ENCODE peak calls at places on chromosomes 13 and 19, in ten cellular contexts. J is mammary epithelial cell; A is NCI-H2171; L is cardiac fibroblast; N is T-helper 1 cell; H is cardiac muscle cell; S is Calu3; Z is GM20000; V is activated naive CD8-positive, alpha-beta T cell treated with anti-CD3 and anti-CD28 coated beads, Interleukin-2, amount 50 U/mL, for 24 hours; X is stimulated activated CD4-positive, alpha-beta T cell treated with anti-CD3 and anti-CD28 coated beads, Interleukin-4, amount 100 ng/mL, for 1 hour. F is an unnamed sample.

GRCh38 chr13:47310376-47310775 is 413.5 kb upstream of the HTR2A start:
- DNase-seq in J (no peak), A (no peak), L (no peak), N (no peak), H (no peak), S (no peak), Z (no peak), V (no peak), X (no peak), F (peak; percentile 45)

GRCh38 chr19:6095760-6096159 is 14.5 kb downstream of the RFX2 start:
- DNase-seq in J (no peak), A (peak; percentile 86), L (no peak), N (no peak), H (no peak), S (no peak), Z (no peak), V (no peak), X (no peak), F (no peak)

GRCh38 chr13:74560325-74560724 is 426.1 kb upstream of the KLF12 start:
- DNase-seq in J (no peak), A (no peak), L (no peak), N (no peak), H (no peak), S (no peak), Z (no peak), V (no peak), X (no peak), F (no peak)

GRCh38 chr13:26482451-26483197 is 74.9 kb upstream of the WASF3 start:
- DNase-seq in J (peak; percentile 57), A (peak; percentile 5), L (peak; percentile 82), N (peak; percentile 65), H (peak; percentile 83), S (peak; percentile 59), Z (peak; percentile 74), V (peak; percentile 70), X (peak; percentile 49), F (peak; percentile 100)

GRCh38 chr13:104086759-104087158 is 1020.5 kb upstream of the SLC10A2 start:
- DNase-seq in J (no peak), A (no peak), L (peak; percentile 58), N (no peak), H (peak; percentile 86), S (no peak), Z (no peak), V (no peak), X (no peak), F (no peak)

GRCh38 chr19:10694706-10695105 is 6.5 kb upstream of the QTRT1 start:
- DNase-seq in J (no peak), A (no peak), L (no peak), N (no peak), H (no peak), S (no peak), Z (no peak), V (no peak), X (no peak), F (no peak)

GRCh38 chr19:4493929-4494690 is 22.0 kb downstream of the HDGFL2 start:
- DNase-seq in J (no peak), A (no peak), L (no peak), N (no peak), H (no peak), S (no peak), Z (no peak), V (no peak), X (no peak), F (no peak)

GRCh38 chr19:45592366-45592765 is 7.8 kb upstream of the OPA3 start:
- DNase-seq in J (no peak), A (no peak), L (no peak), N (no peak), H (no peak), S (no peak), Z (no peak), V (no peak), X (no peak), F (no peak)

GRCh38 chr19:47417746-47418594 is 1.4 kb downstream of the MEIS3 start:
- DNase-seq in J (no peak), A (no peak), L (no peak), N (no peak), H (no peak), S (no peak), Z (no peak), V (no peak), X (no peak), F (no peak)

GRCh38 chr13:71417205-71417604 is 449.8 kb downstream of the DACH1 start:
- DNase-seq in J (no peak), A (no peak), L (peak; percentile 6), N (no peak), H (peak; percentile 37), S (no peak), Z (no peak), V (no peak), X (no peak), F (no peak)

GRCh38 chr13:50125306-50125555 is 110.0 kb downstream of the KCNRG start:
- DNase-seq in J (no peak), A (no peak), L (no peak), N (no peak), H (no peak), S (no peak), Z (peak; percentile 77), V (no peak), X (no peak), F (no peak)

GRCh38 chr13:77507931-77508776 is 27.4 kb upstream of the SCEL start:
- DNase-seq in J (peak; percentile 92), A (no peak), L (peak; percentile 35), N (no peak), H (peak; percentile 35), S (peak; percentile 21), Z (no peak), V (no peak), X (no peak), F (peak; percentile 97)

GRCh38 chr13:90237852-90238251 is 1109.6 kb upstream of the MIR17HG start:
- DNase-seq in J (no peak), A (no peak), L (no peak), N (no peak), H (no peak), S (no peak), Z (no peak), V (no peak), X (no peak), F (no peak)

GRCh38 chr19:44576843-44577565 is 36.4 kb upstream of the IGSF23 start:
- DNase-seq in J (peak; percentile 56), A (no peak), L (peak; percentile 37), N (peak; percentile 7), H (no peak), S (peak; percentile 78), Z (no peak), V (peak; percentile 14), X (no peak), F (peak; percentile 95)

GRCh38 chr13:30409911-30410704 is 12.2 kb upstream of the UBE2L5 start:
- DNase-seq in J (peak; percentile 46), A (no peak), L (peak; percentile 82), N (no peak), H (peak; percentile 84), S (no peak), Z (no peak), V (no peak), X (no peak), F (no peak)

GRCh38 chr13:108915634-108916497 is 286.5 kb downstream of the MYO16 start:
- DNase-seq in J (peak; percentile 94), A (no peak), L (peak; percentile 93), N (peak; percentile 83), H (peak; percentile 92), S (peak; percentile 70), Z (peak; percentile 69), V (peak; percentile 81), X (peak; percentile 76), F (peak; percentile 97)

GRCh38 chr19:2115324-2115723 is 18.6 kb downstream of the IZUMO4 start:
- DNase-seq in J (no peak), A (no peak), L (no peak), N (no peak), H (no peak), S (no peak), Z (no peak), V (no peak), X (no peak), F (no peak)

GRCh38 chr19:18167975-18168645 is 5.5 kb upstream of the IFI30 start:
- DNase-seq in J (no peak), A (peak; percentile 7), L (peak; percentile 50), N (peak; percentile 63), H (peak; percentile 52), S (peak; percentile 56), Z (peak; percentile 93), V (peak; percentile 71), X (peak; percentile 61), F (peak; percentile 45)

GRCh38 chr13:102580552-102581169 is 16.1 kb upstream of the TPP2 start:
- DNase-seq in J (peak; percentile 51), A (peak; percentile 41), L (peak; percentile 83), N (peak; percentile 62), H (peak; percentile 81), S (no peak), Z (peak; percentile 49), V (no peak), X (no peak), F (peak; percentile 86)

GRCh38 chr13:84192125-84192524 is 309.9 kb upstream of the SLITRK1 start:
- DNase-seq in J (peak; percentile 90), A (no peak), L (peak; percentile 58), N (no peak), H (peak; percentile 78), S (no peak), Z (no peak), V (no peak), X (no peak), F (no peak)

GRCh38 chr19:30648321-30648720 is 276.1 kb downstream of the ZNF536 start:
- DNase-seq in J (no peak), A (no peak), L (no peak), N (no peak), H (no peak), S (no peak), Z (no peak), V (no peak), X (no peak), F (no peak)

GRCh38 chr13:23703241-23703640 is 133.0 kb downstream of the TNFRSF19 start:
- DNase-seq in J (no peak), A (no peak), L (peak; percentile 48), N (no peak), H (peak; percentile 34), S (peak; percentile 12), Z (no peak), V (no peak), X (no peak), F (no peak)

GRCh38 chr13:50128406-50129048 is 113.3 kb downstream of the KCNRG start:
- DNase-seq in J (no peak), A (no peak), L (no peak), N (peak; percentile 74), H (peak; percentile 3), S (no peak), Z (peak; percentile 60), V (peak; percentile 9), X (peak; percentile 26), F (no peak)

GRCh38 chr19:1672769-1673644 is 20.6 kb upstream of the TCF3 start:
- DNase-seq in J (no peak), A (no peak), L (no peak), N (no peak), H (no peak), S (no peak), Z (no peak), V (no peak), X (no peak), F (no peak)

GRCh38 chr13:109730832-109731335 is 55.5 kb downstream of the IRS2 start:
- DNase-seq in J (no peak), A (no peak), L (no peak), N (no peak), H (no peak), S (no peak), Z (no peak), V (no peak), X (no peak), F (no peak)

GRCh38 chr13:51380269-51380668 is 40.8 kb downstream of the SERPINE3 start:
- DNase-seq in J (peak; percentile 33), A (peak; percentile 15), L (peak; percentile 72), N (no peak), H (peak; percentile 65), S (no peak), Z (no peak), V (no peak), X (no peak), F (peak; percentile 28)

GRCh38 chr19:5269926-5270325 is 70.7 kb downstream of the PTPRS start:
- DNase-seq in J (no peak), A (no peak), L (no peak), N (no peak), H (no peak), S (no peak), Z (no peak), V (no peak), X (no peak), F (no peak)

GRCh38 chr13:30934803-30935202 is 2.3 kb downstream of the TEX26 start:
- DNase-seq in J (no peak), A (no peak), L (no peak), N (no peak), H (no peak), S (no peak), Z (no peak), V (no peak), X (no peak), F (no peak)